ENCODE peak calls at places on chromosomes 1 and 21, in five cellular contexts. A is HCT116, H is GM23338, O is A549, U is Panc1. F is an unnamed sample.

GRCh38 chr1:215140135-215140534 is 57.6 kb downstream of the KCNK2 start:
- DNase-seq in A (no peak), H (no peak), O (no peak), U (no peak), F (no peak)

GRCh38 chr1:71210746-71211145 is 129.9 kb upstream of the ZRANB2 start:
- DNase-seq in A (no peak), H (no peak), O (no peak), U (no peak), F (no peak)

GRCh38 chr1:181392613-181393170 is 90.6 kb upstream of the CACNA1E start:
- DNase-seq in A (no peak), H (no peak), O (no peak), U (no peak), F (no peak)

GRCh38 chr1:109483658-109484518 is at the start of gene ATXN7L2:
- DNase-seq in A (peak; percentile 77), H (peak; percentile 96), O (peak; percentile 92), U (peak; percentile 51), F (peak; percentile 89)

GRCh38 chr1:209198926-209199325 is 384.6 kb upstream of the CAMK1G start:
- DNase-seq in A (no peak), H (peak; percentile 53), O (no peak), U (no peak), F (no peak)

GRCh38 chr1:17122449-17123194 is 3.4 kb upstream of the PADI2 start:
- DNase-seq in A (no peak), H (no peak), O (no peak), U (no peak), F (peak; percentile 71)

GRCh38 chr1:9388628-9389184 is 96.0 kb downstream of the SPSB1 start:
- DNase-seq in A (peak; percentile 29), H (no peak), O (peak; percentile 69), U (no peak), F (no peak)

GRCh38 chr1:154327466-154328317 is 2.4 kb downstream of the ATP8B2 start:
- DNase-seq in A (no peak), H (peak; percentile 33), O (no peak), U (no peak), F (peak; percentile 25)

GRCh38 chr21:39730418-39731107 is 14.4 kb upstream of the IGSF5 start:
- DNase-seq in A (no peak), H (no peak), O (no peak), U (no peak), F (no peak)

GRCh38 chr1:160374291-160374690 is 7.4 kb downstream of the NHLH1 start:
- DNase-seq in A (no peak), H (no peak), O (no peak), U (no peak), F (no peak)

GRCh38 chr1:8059161-8059622 is 33.1 kb upstream of the ERRFI1 start:
- DNase-seq in A (no peak), H (no peak), O (no peak), U (no peak), F (no peak)

GRCh38 chr21:45542242-45542666 is at the start of gene SLC19A1:
- DNase-seq in A (no peak), H (peak; percentile 66), O (peak; percentile 77), U (no peak), F (peak; percentile 70)

GRCh38 chr21:45982256-45982757 is 737 bp downstream of the COL6A1 start:
- DNase-seq in A (no peak), H (no peak), O (no peak), U (no peak), F (no peak)

GRCh38 chr1:24536391-24536840 is 19.5 kb upstream of the NCMAP start:
- DNase-seq in A (peak; percentile 43), H (no peak), O (no peak), U (no peak), F (peak; percentile 6)

GRCh38 chr21:43209575-43210453 is 41.0 kb downstream of the CRYAA start:
- DNase-seq in A (no peak), H (no peak), O (peak; percentile 66), U (peak; percentile 13), F (no peak)

GRCh38 chr1:160997323-160998038 is 23.5 kb downstream of the F11R start:
- DNase-seq in A (peak; percentile 51), H (peak; percentile 83), O (peak; percentile 86), U (no peak), F (peak; percentile 70)

GRCh38 chr1:110188116-110188618 is 21.9 kb upstream of the KCNC4 start:
- DNase-seq in A (no peak), H (no peak), O (no peak), U (no peak), F (no peak)

GRCh38 chr21:32378956-32379355 is 13.9 kb downstream of the URB1 start:
- DNase-seq in A (no peak), H (no peak), O (no peak), U (no peak), F (no peak)

GRCh38 chr1:169595764-169596711 is 9.8 kb upstream of the F5 start:
- DNase-seq in A (no peak), H (peak; percentile 74), O (no peak), U (no peak), F (peak; percentile 23)
- TF ChIP-seq REST in A (peak; percentile 79), H (peak; percentile 89), O (peak; percentile 93), U (peak; percentile 92), F (peak; percentile 98)

GRCh38 chr1:147273409-147274307 is 31.2 kb downstream of the CHD1L start:
- DNase-seq in A (peak; percentile 29), H (peak; percentile 76), O (peak; percentile 59), U (peak; percentile 27), F (peak; percentile 41)
- TF ChIP-seq REST in A (no peak), H (no peak), O (no peak), U (no peak), F (no peak)

DNA sequence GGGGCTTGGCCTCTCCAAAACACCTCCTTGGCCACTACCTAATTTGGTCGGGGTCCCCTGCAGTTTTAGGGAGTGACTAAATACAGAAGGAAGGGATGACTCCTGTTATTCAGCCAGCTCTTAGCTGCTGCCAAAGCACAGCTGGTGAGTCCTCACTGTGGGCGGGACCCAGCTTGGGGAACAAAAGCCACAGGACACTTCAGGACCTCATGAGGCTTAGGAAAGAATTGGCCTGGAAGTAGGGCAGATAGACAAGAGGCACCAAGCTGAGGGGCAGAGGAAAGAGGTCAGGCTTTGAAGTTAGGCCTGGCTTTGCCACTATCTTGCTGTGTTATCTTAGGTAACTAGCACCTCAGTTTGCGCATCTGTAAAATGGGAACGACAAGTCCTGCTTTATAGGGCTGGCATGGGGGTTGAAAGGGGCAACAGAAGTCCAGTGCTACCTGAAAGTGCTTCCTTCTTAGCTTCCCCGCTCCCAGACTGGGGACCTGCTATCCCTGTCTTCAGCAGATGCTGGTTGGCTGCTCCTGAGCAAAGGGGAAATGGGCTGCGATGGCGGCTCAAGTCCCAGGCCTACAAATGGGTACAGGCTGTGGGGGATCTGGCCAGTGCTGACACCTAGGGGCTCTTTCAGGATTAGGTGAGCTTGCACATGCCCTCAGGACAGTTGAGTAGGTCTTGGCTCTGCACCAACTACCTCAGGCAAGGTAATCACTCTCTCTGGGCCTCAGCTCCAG is 15.7 kb downstream of the IFI6 start:
- DNase-seq in A (no peak), H (peak; percentile 91), O (no peak), U (no peak), F (no peak)
- TF ChIP-seq REST in A (no peak), H (no peak), O (no peak), U (no peak), F (no peak)

GRCh38 chr1:229070168-229070567 is 200.7 kb upstream of the RAB4A start:
- DNase-seq in A (no peak), H (no peak), O (peak; percentile 79), U (no peak), F (peak; percentile 26)
- TF ChIP-seq REST in A (no peak), H (no peak), O (no peak), U (no peak), F (no peak)

GRCh38 chr1:25861316-25862286 is 2.3 kb upstream of the AUNIP start:
- DNase-seq in A (peak; percentile 48), H (no peak), O (no peak), U (no peak), F (no peak)
- TF ChIP-seq REST in A (no peak), H (no peak), O (no peak), U (no peak), F (peak; percentile 69)

GRCh38 chr21:18411565-18411964 is 8.0 kb upstream of the TMPRSS15 start:
- DNase-seq in A (no peak), H (peak; percentile 21), O (no peak), U (no peak), F (no peak)
- TF ChIP-seq REST in A (no peak), H (no peak), O (no peak), U (no peak), F (no peak)

GRCh38 chr1:36035154-36035553 is 48.7 kb upstream of the TEKT2 start:
- DNase-seq in A (no peak), H (no peak), O (no peak), U (no peak), F (peak; percentile 6)

GRCh38 chr1:36040238-36040637 is 43.7 kb upstream of the TEKT2 start:
- DNase-seq in A (no peak), H (no peak), O (no peak), U (no peak), F (no peak)

GRCh38 chr1:36034692-36035091 is 49.2 kb upstream of the TEKT2 start:
- DNase-seq in A (no peak), H (no peak), O (peak; percentile 2), U (peak; percentile 46), F (peak; percentile 67)
- TF ChIP-seq REST in A (no peak), H (no peak), O (no peak), U (no peak), F (no peak)

GRCh38 chr1:86395771-86396502 is at the start of gene ODF2L:
- DNase-seq in A (peak; percentile 70), H (peak; percentile 90), O (peak; percentile 56), U (peak; percentile 83), F (peak; percentile 92)

GRCh38 chr1:86394416-86394815 is 1.7 kb downstream of the ODF2L start:
- DNase-seq in A (no peak), H (no peak), O (no peak), U (no peak), F (no peak)

DNA sequence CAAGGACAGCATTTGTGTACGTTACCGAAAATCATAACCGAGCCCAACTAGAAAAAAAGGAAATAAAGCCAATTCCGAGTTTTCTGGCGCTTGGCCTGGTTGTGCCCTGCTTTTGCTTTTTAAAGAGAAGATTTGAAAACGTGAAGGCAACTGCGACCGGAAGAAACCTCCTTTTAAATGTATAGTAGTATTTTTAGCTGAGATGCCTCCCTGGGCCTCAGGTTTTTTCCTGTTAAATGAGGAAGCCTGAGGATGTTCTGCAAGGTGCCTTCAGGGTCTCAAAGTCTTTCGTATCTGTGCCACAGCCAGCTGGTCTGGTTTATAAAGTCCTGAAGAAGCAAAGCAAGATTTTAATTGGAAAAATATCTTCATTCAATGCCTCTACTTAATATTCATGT is 379 bp upstream of the ODF2L start:
- DNase-seq in A (no peak), H (peak; percentile 47), O (no peak), U (no peak), F (no peak)
- TF ChIP-seq REST in A (no peak), H (no peak), O (no peak), U (no peak), F (no peak)

F was measured in HL-60.